ENCODE peak calls at places on chromosome 17, in seven cellular contexts. Y is anterior cingulate cortex; B is activated T-helper 1 cell treated with anti-CD3 and anti-CD28 coated beads, Interleukin-2, amount 50 U/mL, for 16 hours; I is activated CD8-positive, alpha-beta memory T cell treated with anti-CD3 and anti-CD28 coated beads for 48 hours; R is HCT116; T is EH; E is AG10803. W is an unnamed sample.

GRCh38 chr17:48604770-48605329 is at the start of gene HOXB6:
- DNase-seq in Y (no peak), B (no peak), I (no peak), R (no peak), T (no peak), E (peak), W (peak)

GRCh38 chr17:10050597-10051101 is 145.6 kb upstream of the RCVRN start:
- DNase-seq in Y (no peak), B (no peak), I (no peak), R (no peak), T (no peak), E (peak), W (no peak)

GRCh38 chr17:79612468-79613194 is 1.8 kb upstream of the RBFOX3 start:
- DNase-seq in Y (no peak), B (no peak), I (peak), R (peak), T (peak), E (peak), W (peak)

GRCh38 chr17:40480501-40481003 is 20.9 kb downstream of the TNS4 start:
- DNase-seq in Y (no peak), B (peak), I (peak), R (no peak), T (peak), E (peak), W (peak)

GRCh38 chr17:83064732-83065659 is 14.4 kb upstream of the METRNL start:
- DNase-seq in Y (no peak), B (no peak), I (no peak), R (no peak), T (no peak), E (no peak), W (peak)

GRCh38 chr17:46056800-46057304 is 57.8 kb downstream of the STH start:
- DNase-seq in Y (no peak), B (no peak), I (no peak), R (peak), T (peak), E (peak), W (peak)

GRCh38 chr17:47604268-47604927 is 45.3 kb upstream of the KPNB1 start:
- DNase-seq in Y (no peak), B (no peak), I (no peak), R (no peak), T (peak), E (peak), W (no peak)

GRCh38 chr17:81582341-81582740 is 30.2 kb upstream of the FAAP100 start:
- DNase-seq in Y (no peak), B (no peak), I (no peak), R (no peak), T (peak), E (peak), W (peak)

GRCh38 chr17:7853693-7854043 is 1.2 kb upstream of the TMEM88 start:
- DNase-seq in Y (no peak), B (no peak), I (no peak), R (no peak), T (no peak), E (no peak), W (no peak)

GRCh38 chr17:77126519-77126918 is 14.2 kb upstream of the SEC14L1 start:
- DNase-seq in Y (no peak), B (no peak), I (no peak), R (no peak), T (no peak), E (no peak), W (no peak)

GRCh38 chr17:14510136-14510535 is 209.3 kb downstream of the HS3ST3B1 start:
- DNase-seq in Y (no peak), B (no peak), I (no peak), R (no peak), T (peak), E (peak), W (no peak)

GRCh38 chr17:76697702-76698465 is 12.9 kb downstream of the MXRA7 start:
- DNase-seq in Y (no peak), B (no peak), I (no peak), R (no peak), T (peak), E (no peak), W (no peak)

GRCh38 chr17:59397316-59398073 is 66.0 kb downstream of the YPEL2 start:
- DNase-seq in Y (no peak), B (no peak), I (no peak), R (no peak), T (no peak), E (no peak), W (no peak)

GRCh38 chr17:40963838-40964237 is 2.9 kb downstream of the KRT39 start:
- DNase-seq in Y (no peak), B (no peak), I (no peak), R (no peak), T (no peak), E (no peak), W (peak)

GRCh38 chr17:390025-390424 is 37.4 kb upstream of the RPH3AL start:
- DNase-seq in Y (no peak), B (no peak), I (no peak), R (no peak), T (no peak), E (no peak), W (no peak)

GRCh38 chr17:40992666-40993065 is 1.3 kb downstream of the KRTAP3-3 start:
- DNase-seq in Y (no peak), B (no peak), I (no peak), R (no peak), T (no peak), E (no peak), W (no peak)

GRCh38 chr17:81111066-81111465 is 54.2 kb upstream of the PVALEF start:
- DNase-seq in Y (no peak), B (no peak), I (no peak), R (no peak), T (no peak), E (no peak), W (no peak)

GRCh38 chr17:56785396-56785795 is 48.3 kb downstream of the C17orf67 start:
- DNase-seq in Y (no peak), B (no peak), I (no peak), R (no peak), T (peak), E (peak), W (peak)

GRCh38 chr17:27489045-27489715 is 32.9 kb downstream of the KSR1 start:
- DNase-seq in Y (no peak), B (no peak), I (no peak), R (no peak), T (peak), E (peak), W (no peak)

GRCh38 chr17:49556183-49556943 is 19.3 kb upstream of the NXPH3 start:
- DNase-seq in Y (no peak), B (peak), I (peak), R (peak), T (peak), E (peak), W (peak)

GRCh38 chr17:77308768-77309726 is 168.3 kb downstream of the SEC14L1 start:
- DNase-seq in Y (no peak), B (no peak), I (no peak), R (no peak), T (peak), E (peak), W (peak)

GRCh38 chr17:53548252-53548651 is 274.5 kb upstream of the KIF2B start:
- DNase-seq in Y (no peak), B (no peak), I (no peak), R (no peak), T (no peak), E (no peak), W (no peak)

GRCh38 chr17:63488851-63489250 is 12.0 kb downstream of the ACE start:
- DNase-seq in Y (no peak), B (no peak), I (no peak), R (no peak), T (no peak), E (no peak), W (no peak)

GRCh38 chr17:78332991-78333390 is 26.9 kb downstream of the SOCS3 start:
- DNase-seq in Y (no peak), B (no peak), I (no peak), R (no peak), T (no peak), E (no peak), W (no peak)

GRCh38 chr17:63537001-63537400 is 13.3 kb upstream of the DCAF7 start:
- DNase-seq in Y (no peak), B (no peak), I (no peak), R (no peak), T (peak), E (no peak), W (no peak)

GRCh38 chr17:80751460-80752368 is 207.1 kb downstream of the RPTOR start:
- DNase-seq in Y (no peak), B (no peak), I (no peak), R (no peak), T (peak), E (peak), W (no peak)

GRCh38 chr17:45287526-45288264 is 25.8 kb upstream of the SPATA32 start:
- DNase-seq in Y (no peak), B (no peak), I (no peak), R (no peak), T (peak), E (peak), W (no peak)

GRCh38 chr17:57257213-57257873 is 1.0 kb downstream of the MSI2 start:
- DNase-seq in Y (no peak), B (no peak), I (no peak), R (no peak), T (no peak), E (no peak), W (no peak)

GRCh38 chr17:1072551-1072961 is 75.6 kb downstream of the TIMM22 start:
- DNase-seq in Y (no peak), B (no peak), I (no peak), R (no peak), T (no peak), E (no peak), W (no peak)

GRCh38 chr17:78375401-78376079 is 2.9 kb upstream of the PGS1 start:
- DNase-seq in Y (no peak), B (no peak), I (no peak), R (no peak), T (peak), E (peak), W (peak)

GRCh38 chr17:49580055-49580721 is 4.5 kb downstream of the NXPH3 start:
- DNase-seq in Y (no peak), B (no peak), I (no peak), R (no peak), T (peak), E (no peak), W (no peak)

GRCh38 chr17:7011942-7012254 is 526 bp upstream of the RNASEK start:
- DNase-seq in Y (no peak), B (no peak), I (no peak), R (no peak), T (no peak), E (no peak), W (no peak)

GRCh38 chr17:4599505-4600281 is 15.4 kb downstream of the SMTNL2 start:
- DNase-seq in Y (no peak), B (no peak), I (no peak), R (no peak), T (no peak), E (no peak), W (no peak)

GRCh38 chr17:80931421-80932265 is 60.0 kb upstream of the CHMP6 start:
- DNase-seq in Y (no peak), B (no peak), I (no peak), R (peak), T (peak), E (peak), W (no peak)

GRCh38 chr17:45308016-45308365 is 8.8 kb downstream of the MAP3K14 start:
- DNase-seq in Y (no peak), B (no peak), I (no peak), R (no peak), T (no peak), E (no peak), W (no peak)

W was measured in HT1080.